ENCODE peak calls at places on chromosomes 13 and 19, in six cellular contexts. H, O, T, S, E and Y are unnamed samples.

GRCh38 chr13:102276479-102276878 is 125.4 kb downstream of the FGF14 start:
- DNase-seq in H (no peak), T (no peak), E (no peak), O (no peak), S (no peak), Y (no peak)

GRCh38 chr19:19348266-19348665 is 27.6 kb downstream of the MAU2 start:
- DNase-seq in H (no peak), T (no peak), E (no peak), O (no peak), S (no peak), Y (no peak)

GRCh38 chr19:2291185-2291751 is 9.3 kb upstream of the PEAK3 start:
- DNase-seq in S (no peak), H (no peak), E (no peak), O (no peak), T (no peak), Y (no peak)

GRCh38 chr19:18464646-18465045 is 26.7 kb upstream of the ISYNA1 start:
- DNase-seq in T (no peak), H (peak; percentile 90), S (no peak), E (peak; percentile 90), O (no peak), Y (peak; percentile 80)

GRCh38 chr13:67228909-67229308 is 1.2 kb downstream of the PCDH9 start:
- DNase-seq in O (no peak), H (no peak), S (no peak), E (no peak), T (no peak), Y (no peak)

GRCh38 chr19:52946322-52947310 is 16.1 kb downstream of the ZNF816 start:
- DNase-seq in H (no peak), E (no peak), S (no peak), O (no peak), T (no peak), Y (no peak)

GRCh38 chr13:21933001-21933400 is 262.1 kb downstream of the FGF9 start:
- DNase-seq in S (no peak), H (no peak), O (no peak), T (no peak), E (no peak), Y (no peak)

GRCh38 chr19:55044771-55045716 is 7.0 kb upstream of the GP6 start:
- DNase-seq in O (no peak), E (no peak), H (no peak), S (no peak), T (no peak), Y (no peak)

GRCh38 chr13:97254809-97255208 is 32.7 kb downstream of the MBNL2 start:
- DNase-seq in T (no peak), E (peak; percentile 49), S (no peak), H (no peak), O (no peak), Y (peak; percentile 38)

GRCh38 chr13:99104396-99104795 is 96.3 kb upstream of the UBAC2 start:
- DNase-seq in T (no peak), H (no peak), S (no peak), E (no peak), O (no peak), Y (no peak)

GRCh38 chr13:59488436-59488835 is 675.3 kb downstream of the DIAPH3 start:
- DNase-seq in O (no peak), T (no peak), E (no peak), H (no peak), S (no peak), Y (no peak)

GRCh38 chr13:114313061-114313860 is 1.0 kb upstream of the CHAMP1 start:
- DNase-seq in S (peak; percentile 44), O (peak; percentile 65), H (no peak), T (no peak), E (no peak), Y (no peak)

GRCh38 chr13:98004107-98004506 is 50.6 kb downstream of the IPO5 start:
- DNase-seq in O (no peak), E (peak; percentile 7), H (no peak), S (no peak), T (no peak), Y (peak; percentile 19)

GRCh38 chr13:51221674-51222509 is at the start of gene FAM124A:
- DNase-seq in H (no peak), T (no peak), E (peak; percentile 16), O (peak; percentile 73), S (peak; percentile 30), Y (no peak)

GRCh38 chr13:28346136-28346535 is 148.8 kb downstream of the FLT1 start:
- DNase-seq in S (no peak), O (no peak), T (no peak), H (no peak), E (peak; percentile 48), Y (no peak)

GRCh38 chr13:46523972-46524737 is 28.8 kb upstream of the LRCH1 start:
- DNase-seq in E (peak; percentile 25), H (no peak), T (no peak), S (no peak), O (no peak), Y (no peak)

GRCh38 chr13:35343417-35343816 is 133.1 kb downstream of the MAB21L1 start:
- DNase-seq in S (no peak), T (no peak), O (no peak), H (no peak), E (no peak), Y (no peak)

GRCh38 chr13:54884645-54885044 is 1856.0 kb downstream of the OLFM4 start:
- DNase-seq in E (no peak), T (no peak), S (no peak), H (no peak), O (no peak), Y (no peak)

GRCh38 chr19:6593651-6594416 is 2.9 kb upstream of the CD70 start:
- DNase-seq in E (no peak), T (no peak), O (no peak), S (no peak), H (no peak), Y (no peak)

GRCh38 chr13:87677334-87678234 is 6.4 kb downstream of the SLITRK5 start:
- DNase-seq in H (no peak), T (no peak), E (no peak), O (peak; percentile 68), S (no peak), Y (no peak)

GRCh38 chr19:54207908-54208783 is 7.5 kb downstream of the RPS9 start:
- DNase-seq in T (no peak), H (peak; percentile 85), S (peak; percentile 54), E (peak; percentile 58), O (peak; percentile 69), Y (peak; percentile 53)

GRCh38 chr19:8238251-8238650 is 29.1 kb downstream of the CERS4 start:
- DNase-seq in T (no peak), S (no peak), O (no peak), E (no peak), H (no peak), Y (no peak)

GRCh38 chr19:16197188-16197621 is 506 bp upstream of the AP1M1 start:
- DNase-seq in S (no peak), H (peak; percentile 84), E (peak; percentile 93), T (no peak), O (no peak), Y (peak; percentile 55)

GRCh38 chr13:29428310-29428991 is 167.0 kb downstream of the SLC7A1 start:
- DNase-seq in O (no peak), H (no peak), E (no peak), S (no peak), T (no peak), Y (no peak)

GRCh38 chr13:59497845-59498244 is 665.9 kb downstream of the DIAPH3 start:
- DNase-seq in T (no peak), S (no peak), H (no peak), O (no peak), E (no peak), Y (no peak)

GRCh38 chr19:43524922-43525835 is 1.8 kb downstream of the ETHE1 start:
- DNase-seq in H (no peak), O (peak; percentile 79), S (peak; percentile 15), E (peak; percentile 47), T (no peak), Y (no peak)

GRCh38 chr19:5707576-5708575 is 12.1 kb downstream of the LONP1 start:
- DNase-seq in T (no peak), S (no peak), E (no peak), O (no peak), H (no peak), Y (no peak)

GRCh38 chr19:49427855-49428546 is 2.8 kb downstream of the GFY start:
- DNase-seq in E (no peak), H (no peak), O (peak; percentile 75), S (no peak), T (no peak), Y (no peak)

GRCh38 chr19:13212759-13213330 is 62.6 kb downstream of the IER2 start:
- DNase-seq in S (peak; percentile 75), E (peak; percentile 41), O (peak; percentile 91), T (peak; percentile 66), H (peak; percentile 20), Y (no peak)

GRCh38 chr19:10815969-10816635 is 19.9 kb downstream of the TMED1 start:
- DNase-seq in S (no peak), E (peak; percentile 66), H (peak; percentile 42), O (no peak), T (no peak), Y (no peak)

GRCh38 chr13:44779085-44779484 is 203.0 kb upstream of the TSC22D1 start:
- DNase-seq in S (no peak), E (no peak), T (no peak), O (no peak), H (no peak), Y (no peak)

GRCh38 chr13:85543144-85543543 is 256.1 kb downstream of the SLITRK6 start:
- DNase-seq in H (no peak), T (no peak), O (no peak), E (no peak), S (no peak), Y (peak; percentile 11)

GRCh38 chr19:18488403-18488723 is 33.5 kb downstream of the ELL start:
- DNase-seq in T (no peak), O (no peak), H (no peak), E (peak; percentile 52), S (no peak), Y (no peak)

GRCh38 chr19:31329819-31330218 is 19.4 kb downstream of the TSHZ3 start:
- DNase-seq in E (no peak), T (no peak), O (no peak), H (no peak), S (no peak), Y (no peak)